ENCODE peak calls at places on chromosome 9, in six cellular contexts. T is fibroblast of lung, J is RWPE1, W is GM10248, R is retinal pigment epithelial cell, K is NB4. U is an unnamed sample.

GRCh38 chr9:109733690-109734089 is 46.3 kb upstream of the PALM2AKAP2 start:
- DNase-seq in T (peak), J (peak), W (no peak), R (no peak), K (peak), U (no peak)

GRCh38 chr9:89226076-89226475 is 47.5 kb upstream of the SHC3 start:
- DNase-seq in T (peak), J (no peak), W (no peak), R (peak), K (no peak), U (no peak)

GRCh38 chr9:109812818-109813281 is 32.9 kb downstream of the PALM2AKAP2 start:
- DNase-seq in T (no peak), J (no peak), W (no peak), R (peak), K (no peak), U (no peak)

GRCh38 chr9:126692759-126693427 is 79.2 kb downstream of the LMX1B start:
- DNase-seq in T (no peak), J (no peak), W (no peak), R (no peak), K (no peak), U (no peak)

GRCh38 chr9:12162101-12162500 is 531.1 kb upstream of the TYRP1 start:
- DNase-seq in T (no peak), J (no peak), W (no peak), R (no peak), K (no peak), U (no peak)

GRCh38 chr9:127912296-127912695 is 4.5 kb downstream of the ST6GALNAC4 start:
- DNase-seq in T (no peak), J (no peak), W (no peak), R (no peak), K (no peak), U (no peak)

GRCh38 chr9:92607773-92608172 is 62.2 kb downstream of the IPPK start:
- DNase-seq in T (peak), J (no peak), W (no peak), R (no peak), K (no peak), U (no peak)

GRCh38 chr9:93124793-93125192 is 9.3 kb downstream of the NINJ1 start:
- DNase-seq in T (no peak), J (no peak), W (no peak), R (no peak), K (no peak), U (no peak)

GRCh38 chr9:107175039-107175438 is 108.0 kb upstream of the RAD23B start:
- DNase-seq in T (no peak), J (no peak), W (no peak), R (no peak), K (no peak), U (no peak)

DNA sequence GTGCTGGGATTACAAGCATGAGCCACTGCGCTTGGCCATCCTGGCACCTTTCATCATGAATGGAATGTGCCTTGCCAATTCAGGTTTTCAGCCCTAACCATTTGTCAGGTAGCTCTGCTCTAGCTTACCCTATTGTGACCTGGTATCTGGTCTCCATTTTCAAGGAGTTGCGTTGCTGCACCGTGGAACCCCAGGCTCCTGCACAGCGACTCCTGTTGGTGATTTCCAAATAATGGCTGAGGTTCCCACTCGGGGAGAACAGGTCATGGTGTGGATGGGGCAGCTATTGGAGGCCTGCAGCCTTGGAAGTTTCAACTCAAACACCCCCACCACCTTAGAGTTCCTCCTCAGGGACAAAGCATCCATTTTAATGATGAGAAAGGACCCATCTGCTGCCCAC is 18.7 kb upstream of the CTSV start:
- DNase-seq in T (no peak), J (no peak), W (no peak), R (no peak), K (no peak), U (no peak)
- TF ChIP-seq CTCF in T (no peak), J (no peak), W (no peak), R (no peak), K (no peak), U (no peak)

GRCh38 chr9:20271107-20271506 is 351.2 kb downstream of the MLLT3 start:
- DNase-seq in T (no peak), J (no peak), W (no peak), R (no peak), K (no peak), U (no peak)

GRCh38 chr9:20269620-20270019 is 352.7 kb downstream of the MLLT3 start:
- DNase-seq in T (no peak), J (peak), W (no peak), R (no peak), K (no peak), U (no peak)

GRCh38 chr9:20276762-20277161 is 345.5 kb downstream of the MLLT3 start:
- DNase-seq in T (no peak), J (no peak), W (no peak), R (no peak), K (no peak), U (no peak)

GRCh38 chr9:20270176-20270575 is 352.1 kb downstream of the MLLT3 start:
- DNase-seq in T (no peak), J (peak), W (no peak), R (no peak), K (no peak), U (no peak)

DNA sequence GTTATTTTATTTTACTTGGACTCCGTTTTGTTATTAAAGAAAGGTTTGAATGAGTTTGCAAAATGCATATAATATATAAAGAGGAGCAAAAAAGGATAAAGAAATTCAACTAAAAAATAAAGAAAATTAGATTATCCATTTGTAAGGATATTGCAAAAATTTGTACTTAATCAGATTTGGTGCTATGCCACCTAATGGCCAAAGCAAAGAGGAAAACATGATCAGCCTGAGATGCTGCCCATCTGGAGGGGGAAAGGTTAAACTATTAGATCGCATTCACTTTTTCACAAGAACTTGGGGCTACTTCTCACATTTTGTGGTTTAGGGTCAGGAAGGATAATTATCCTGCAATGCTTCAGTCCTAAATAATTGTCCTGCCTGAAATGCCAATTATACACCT is 350.6 kb downstream of the MLLT3 start:
- DNase-seq in T (no peak), J (no peak), W (no peak), R (no peak), K (no peak), U (no peak)
- TF ChIP-seq CTCF in T (peak), J (peak), W (no peak), R (peak), K (no peak), U (no peak)

DNA sequence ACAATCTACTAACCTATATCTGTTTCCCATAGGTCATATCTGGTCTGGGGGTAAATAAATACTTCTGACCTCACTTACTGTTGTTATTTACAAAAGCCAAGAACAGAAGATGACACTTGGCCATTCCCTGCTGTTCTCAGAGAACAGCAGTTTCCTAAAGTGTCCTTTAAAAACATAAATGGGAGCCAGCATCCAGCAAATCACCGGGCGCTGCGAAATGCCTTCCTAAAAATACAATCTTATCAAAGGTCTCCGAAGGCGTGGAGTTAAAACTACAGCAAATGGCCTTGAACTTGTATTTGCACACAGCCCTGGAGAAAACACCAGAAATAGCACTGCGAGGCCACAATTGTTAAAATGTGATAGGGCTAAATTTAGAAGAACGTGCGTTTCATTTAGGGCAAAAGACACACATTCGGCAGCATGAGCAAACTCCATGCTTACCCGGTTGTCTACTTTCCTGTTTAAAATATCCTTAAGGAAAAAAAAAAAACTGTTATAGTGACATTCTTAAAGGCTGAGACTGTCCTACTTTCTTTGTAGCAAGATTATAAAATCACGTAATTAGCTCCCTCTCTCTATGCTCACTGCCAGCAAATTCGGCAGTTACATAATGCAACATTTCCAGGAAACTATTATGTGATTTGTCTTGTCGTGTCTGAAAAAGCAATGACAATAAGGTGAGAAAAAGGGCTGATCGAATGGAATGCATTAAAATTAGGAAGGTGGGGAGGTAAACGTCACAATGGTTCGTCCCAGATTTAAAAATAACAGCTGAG is 1.5 kb downstream of the NFIL3 start:
- DNase-seq in T (peak), J (peak), W (no peak), R (no peak), K (no peak), U (no peak)
- TF ChIP-seq CTCF in T (no peak), J (no peak), W (no peak), R (no peak), K (no peak), U (no peak)

GRCh38 chr9:3732077-3733038 is 206.6 kb upstream of the RFX3 start:
- DNase-seq in T (peak), J (peak), W (peak), R (peak), K (peak), U (peak)
- TF ChIP-seq CTCF in T (peak), J (peak), W (peak), R (peak), K (peak), U (peak)

GRCh38 chr9:120152295-120152694 is 427.7 kb downstream of the CDK5RAP2 start:
- DNase-seq in T (peak), J (no peak), W (no peak), R (peak), K (no peak), U (no peak)
- TF ChIP-seq CTCF in T (no peak), J (no peak), W (no peak), R (no peak), K (no peak), U (no peak)

U was measured in HCT116.